ENCODE peak calls at places on chromosomes 4 and X, in six cellular contexts. W is LoVo, R is astrocyte of the hippocampus, V is tibial artery, Y is AG08395, O is NCI-H345. S is an unnamed sample.

GRCh38 chr4:82217986-82218715 is 155.6 kb downstream of the HNRNPD start:
- DNase-seq in W (no peak), R (peak; percentile 17), V (no peak), Y (no peak), O (peak; percentile 2), S (no peak)

GRCh38 chrX:104565791-104566687 is at the start of gene IL1RAPL2:
- DNase-seq in W (no peak), R (peak; percentile 32), V (no peak), Y (no peak), O (no peak), S (no peak)

GRCh38 chr4:21765810-21766407 is 182.7 kb downstream of the KCNIP4 start:
- DNase-seq in W (peak; percentile 49), R (peak; percentile 76), V (no peak), Y (peak; percentile 50), O (peak; percentile 37), S (peak; percentile 11)

GRCh38 chr4:163638909-163639308 is 144.4 kb downstream of the TMA16 start:
- DNase-seq in W (no peak), R (no peak), V (no peak), Y (no peak), O (no peak), S (no peak)

GRCh38 chr4:95155759-95156451 is 392.9 kb downstream of the UNC5C start:
- DNase-seq in W (no peak), R (peak; percentile 57), V (no peak), Y (peak; percentile 36), O (no peak), S (no peak)

GRCh38 chr4:26034849-26035248 is 120.8 kb downstream of the SMIM20 start:
- DNase-seq in W (no peak), R (no peak), V (no peak), Y (no peak), O (no peak), S (no peak)

GRCh38 chrX:1011632-1012283 is 200.7 kb downstream of the CRLF2 start:
- DNase-seq in W (no peak), R (no peak), V (no peak), Y (no peak), O (no peak), S (no peak)

GRCh38 chr4:137635596-137635995 is 103.3 kb upstream of the PCDH18 start:
- DNase-seq in W (no peak), R (no peak), V (no peak), Y (no peak), O (no peak), S (peak; percentile 78)

GRCh38 chrX:29617725-29618124 is 597.6 kb upstream of the MAGEB2 start:
- DNase-seq in W (no peak), R (peak; percentile 4), V (no peak), Y (no peak), O (no peak), S (peak; percentile 0)

GRCh38 chr4:27366424-27366823 is 505.8 kb downstream of the STIM2 start:
- DNase-seq in W (no peak), R (peak; percentile 76), V (no peak), Y (no peak), O (no peak), S (no peak)

GRCh38 chr4:4323705-4324534 is 33.9 kb downstream of the ZBTB49 start:
- DNase-seq in W (no peak), R (no peak), V (no peak), Y (no peak), O (no peak), S (no peak)

GRCh38 chr4:76108467-76109181 is 34.1 kb downstream of the ART3 start:
- DNase-seq in W (no peak), R (peak; percentile 11), V (no peak), Y (no peak), O (no peak), S (peak; percentile 29)

GRCh38 chrX:19578956-19579355 is 63.6 kb upstream of the MAP3K15 start:
- DNase-seq in W (no peak), R (no peak), V (no peak), Y (no peak), O (no peak), S (no peak)

GRCh38 chrX:18639280-18639679 is 32.6 kb downstream of the RS1 start:
- DNase-seq in W (no peak), R (no peak), V (no peak), Y (no peak), O (no peak), S (no peak)

GRCh38 chr4:174707277-174707676 is 121.8 kb downstream of the GLRA3 start:
- DNase-seq in W (no peak), R (no peak), V (no peak), Y (no peak), O (no peak), S (no peak)

GRCh38 chr4:126916626-126917140 is 716.1 kb upstream of the INTU start:
- DNase-seq in W (no peak), R (peak; percentile 86), V (no peak), Y (peak; percentile 54), O (no peak), S (peak; percentile 96)

GRCh38 chr4:154073107-154073817 is 284.4 kb upstream of the SFRP2 start:
- DNase-seq in W (no peak), R (peak; percentile 62), V (no peak), Y (peak; percentile 76), O (no peak), S (peak; percentile 41)

GRCh38 chr4:139017861-139018260 is 2.3 kb downstream of the NOCT start:
- DNase-seq in W (no peak), R (no peak), V (no peak), Y (no peak), O (no peak), S (no peak)

GRCh38 chrX:49309401-49309981 is 6.0 kb downstream of the GAGE10 start:
- DNase-seq in W (no peak), R (peak; percentile 38), V (no peak), Y (no peak), O (no peak), S (no peak)

GRCh38 chr4:19478791-19479190 is 772.9 kb upstream of the SLIT2 start:
- DNase-seq in W (no peak), R (peak; percentile 2), V (no peak), Y (peak; percentile 12), O (no peak), S (peak; percentile 39)